ENCODE peak calls at places on chromosomes 3 and 15, in five cellular contexts. V is ecto neural progenitor cell, P is AG04450, X is kidney epithelial cell, K is nucleus accumbens. H is an unnamed sample.
A peak's percentile ranks its signal among the peaks of the same experiment; 100 is the strongest.

GRCh38 chr15:81710328-81710727 is 335.5 kb downstream of the MEX3B start:
- DNase-seq in V (no peak), P (no peak), X (no peak), K (no peak), H (no peak)

GRCh38 chr3:183386651-183387050 is 41.8 kb downstream of the MCF2L2 start:
- DNase-seq in V (no peak), P (no peak), X (no peak), K (no peak), H (no peak)

GRCh38 chr3:174408310-174408709 is 450.8 kb upstream of the NAALADL2 start:
- DNase-seq in V (no peak), P (peak; percentile 6), X (no peak), K (no peak), H (no peak)

GRCh38 chr3:50193286-50193685 is 1.9 kb downstream of the GNAT1 start:
- DNase-seq in V (no peak), P (no peak), X (no peak), K (no peak), H (no peak)

GRCh38 chr15:94359716-94360115 is 128.4 kb downstream of the MCTP2 start:
- DNase-seq in V (no peak), P (no peak), X (no peak), K (no peak), H (no peak)

GRCh38 chr15:74529911-74530310 is 11.1 kb upstream of the ARID3B start:
- DNase-seq in V (no peak), P (peak; percentile 71), X (no peak), K (no peak), H (no peak)

GRCh38 chr15:55786341-55786740 is 43.4 kb upstream of the PRTG start:
- DNase-seq in V (no peak), P (no peak), X (no peak), K (no peak), H (peak; percentile 38)

GRCh38 chr15:77545058-77545457 is 87.7 kb downstream of the LINGO1 start:
- DNase-seq in V (no peak), P (no peak), X (no peak), K (no peak), H (no peak)

GRCh38 chr3:128232421-128233180 is 79.3 kb downstream of the EEFSEC start:
- DNase-seq in V (no peak), P (no peak), X (no peak), K (no peak), H (no peak)

GRCh38 chr3:50179710-50180109 is 11.7 kb upstream of the GNAT1 start:
- DNase-seq in V (no peak), P (no peak), X (no peak), K (no peak), H (no peak)

GRCh38 chr15:49238342-49238741 is 68.3 kb downstream of the GALK2 start:
- DNase-seq in V (no peak), P (peak; percentile 88), X (no peak), K (no peak), H (no peak)

GRCh38 chr3:42739401-42740158 is 33.5 kb downstream of the CCDC13 start:
- DNase-seq in V (no peak), P (no peak), X (no peak), K (no peak), H (peak; percentile 25)

GRCh38 chr3:29324180-29324651 is 43.3 kb downstream of the RBMS3 start:
- DNase-seq in V (no peak), P (no peak), X (no peak), K (no peak), H (no peak)

GRCh38 chr3:23113455-23114171 is 89.5 kb upstream of the UBE2E2 start:
- DNase-seq in V (no peak), P (no peak), X (no peak), K (no peak), H (no peak)

GRCh38 chr3:148229107-148229506 is 468.6 kb upstream of the AGTR1 start:
- DNase-seq in V (no peak), P (no peak), X (no peak), K (no peak), H (no peak)

GRCh38 chr3:10088256-10088655 is 19.8 kb downstream of the FANCD2OS start:
- DNase-seq in V (no peak), P (no peak), X (no peak), K (no peak), H (no peak)

GRCh38 chr15:67175643-67176071 is 78.8 kb downstream of the AAGAB start:
- DNase-seq in V (no peak), P (no peak), X (peak; percentile 38), K (no peak), H (no peak)

GRCh38 chr3:8619548-8619947 is 25.1 kb downstream of the SSUH2 start:
- DNase-seq in V (no peak), P (peak; percentile 62), X (no peak), K (no peak), H (no peak)

GRCh38 chr3:136380530-136380929 is 130.4 kb downstream of the PCCB start:
- DNase-seq in V (no peak), P (no peak), X (no peak), K (no peak), H (no peak)

GRCh38 chr3:4162132-4162531 is 141.0 kb upstream of the SETMAR start:
- DNase-seq in V (no peak), P (no peak), X (no peak), K (no peak), H (no peak)

GRCh38 chr15:74283366-74283765 is 47.2 kb downstream of the CCDC33 start:
- DNase-seq in V (no peak), P (no peak), X (no peak), K (no peak), H (no peak)

H was measured in H9.